ENCODE peak calls at places on chromosomes 3 and 15, in five cellular contexts. F, Y, Z, W and G are unnamed samples.

GRCh38 chr3:131501949-131502348 is 822 bp downstream of the MRPL3 start:
- DNase-seq in Y (no peak), Z (no peak), W (no peak), F (no peak), G (no peak)

GRCh38 chr3:172713316-172713715 is 2.4 kb upstream of the NCEH1 start:
- DNase-seq in F (no peak), W (no peak), Z (no peak), Y (peak), G (no peak)

GRCh38 chr3:187960820-187961219 is 193.1 kb upstream of the LPP start:
- DNase-seq in Y (no peak), Z (no peak), F (no peak), W (no peak), G (no peak)

GRCh38 chr3:175308105-175308504 is 449.0 kb downstream of the NAALADL2 start:
- DNase-seq in Z (no peak), Y (no peak), W (no peak), F (no peak), G (no peak)

GRCh38 chr15:60426870-60427528 is 29.2 kb upstream of the ANXA2 start:
- DNase-seq in F (no peak), W (no peak), Z (no peak), Y (no peak), G (no peak)

GRCh38 chr15:58967479-58967878 is 20.0 kb upstream of the RNF111 start:
- DNase-seq in Z (no peak), W (no peak), F (no peak), Y (no peak), G (no peak)

GRCh38 chr3:174440350-174440716 is 418.8 kb upstream of the NAALADL2 start:
- DNase-seq in F (no peak), Z (no peak), W (peak), Y (peak), G (peak)

GRCh38 chr3:147740928-147741327 is 331.8 kb downstream of the ZIC1 start:
- DNase-seq in F (no peak), Z (no peak), Y (no peak), W (no peak), G (no peak)

GRCh38 chr3:101703169-101703568 is 16.7 kb upstream of the RPL24 start:
- DNase-seq in F (peak), Y (no peak), W (no peak), Z (no peak), G (no peak)

GRCh38 chr3:48656061-48656840 is 6.4 kb downstream of the CELSR3 start:
- DNase-seq in W (peak), F (peak), Y (peak), Z (peak), G (peak)

GRCh38 chr3:39278616-39278935 is 1.3 kb downstream of the CX3CR1 start:
- DNase-seq in F (no peak), W (no peak), Y (no peak), Z (peak), G (no peak)

GRCh38 chr3:84946240-84946639 is 12.5 kb upstream of the CADM2 start:
- DNase-seq in F (no peak), Y (no peak), Z (no peak), W (no peak), G (no peak)

GRCh38 chr15:56351362-56351761 is 13.9 kb upstream of the TEX9 start:
- DNase-seq in W (no peak), Y (no peak), Z (no peak), F (no peak), G (no peak)

GRCh38 chr3:42442640-42443039 is 32.2 kb upstream of the LYZL4 start:
- DNase-seq in F (no peak), Y (no peak), W (no peak), Z (no peak), G (no peak)

GRCh38 chr3:100737334-100737733 is 28.0 kb downstream of the TFG start:
- DNase-seq in Y (no peak), F (peak), Z (no peak), W (no peak), G (no peak)

GRCh38 chr3:197961582-197961945 is 1.5 kb downstream of the LMLN start:
- DNase-seq in W (no peak), Z (no peak), F (no peak), Y (no peak), G (no peak)
- TF ChIP-seq EP300 in W (no peak), Z (no peak), F (no peak), Y (no peak), G (no peak)

GRCh38 chr15:29070471-29071192 is 184.9 kb downstream of the APBA2 start:
- DNase-seq in F (no peak), Z (no peak), W (no peak), Y (no peak), G (no peak)
- TF ChIP-seq EP300 in F (no peak), Z (no peak), W (no peak), Y (no peak), G (no peak)

GRCh38 chr3:122094125-122094524 is 39.0 kb downstream of the CD86 start:
- DNase-seq in W (no peak), Z (no peak), Y (no peak), F (no peak), G (no peak)
- TF ChIP-seq EP300 in W (no peak), Z (no peak), Y (no peak), F (no peak), G (no peak)

GRCh38 chr3:10292505-10293419 is at the start of gene GHRL:
- DNase-seq in Z (no peak), Y (no peak), F (no peak), W (no peak), G (no peak)
- TF ChIP-seq EP300 in Z (no peak), Y (no peak), F (no peak), W (no peak), G (no peak)

GRCh38 chr3:38067508-38068233 is 28.7 kb downstream of the DLEC1 start:
- DNase-seq in Y (no peak), F (no peak), W (no peak), Z (no peak), G (no peak)
- TF ChIP-seq EP300 in Y (no peak), F (no peak), W (no peak), Z (no peak), G (no peak)